ENCODE peak calls at places on chromosome 2, in nine cellular contexts. One of them, this sample, is unnamed.

GRCh38 chr2:63888490-63889402 is 47.0 kb downstream of the UGP2 start:
- DNase-seq in prostate gland: peak; percentile 31
- DNase-seq in uterus: no peak
- DNase-seq in Peyer's patch: no peak
- DNase-seq in right cardiac atrium: no peak
- DNase-seq in WERI-Rb-1: peak; percentile 58
- DNase-seq in stomach: peak; percentile 41
- DNase-seq in A673: peak; percentile 65
- DNase-seq in IMR-90: peak; percentile 48
- DNase-seq in this sample: peak; percentile 86

GRCh38 chr2:39476524-39476923 is 39.4 kb upstream of the MAP4K3 start:
- DNase-seq in prostate gland: no peak
- DNase-seq in uterus: no peak
- DNase-seq in Peyer's patch: no peak
- DNase-seq in right cardiac atrium: no peak
- DNase-seq in WERI-Rb-1: no peak
- DNase-seq in stomach: no peak
- DNase-seq in A673: no peak
- DNase-seq in IMR-90: no peak
- DNase-seq in this sample: no peak

GRCh38 chr2:162063281-162063680 is 10.7 kb downstream of the DPP4 start:
- DNase-seq in prostate gland: no peak
- DNase-seq in uterus: no peak
- DNase-seq in Peyer's patch: no peak
- DNase-seq in right cardiac atrium: no peak
- DNase-seq in WERI-Rb-1: no peak
- DNase-seq in stomach: no peak
- DNase-seq in A673: no peak
- DNase-seq in IMR-90: no peak
- DNase-seq in this sample: no peak

GRCh38 chr2:3972377-3972776 is 269.0 kb downstream of the DCDC2C start:
- DNase-seq in prostate gland: no peak
- DNase-seq in uterus: no peak
- DNase-seq in Peyer's patch: no peak
- DNase-seq in right cardiac atrium: no peak
- DNase-seq in WERI-Rb-1: no peak
- DNase-seq in stomach: no peak
- DNase-seq in A673: no peak
- DNase-seq in IMR-90: no peak
- DNase-seq in this sample: no peak

GRCh38 chr2:156826342-156826933 is 390.3 kb downstream of the GPD2 start:
- DNase-seq in prostate gland: no peak
- DNase-seq in uterus: no peak
- DNase-seq in Peyer's patch: no peak
- DNase-seq in right cardiac atrium: no peak
- DNase-seq in WERI-Rb-1: no peak
- DNase-seq in stomach: no peak
- DNase-seq in A673: no peak
- DNase-seq in IMR-90: peak; percentile 82
- DNase-seq in this sample: no peak

GRCh38 chr2:122669627-122670026 is 914.2 kb downstream of the TSN start:
- DNase-seq in prostate gland: no peak
- DNase-seq in uterus: no peak
- DNase-seq in Peyer's patch: no peak
- DNase-seq in right cardiac atrium: no peak
- DNase-seq in WERI-Rb-1: no peak
- DNase-seq in stomach: no peak
- DNase-seq in A673: no peak
- DNase-seq in IMR-90: no peak
- DNase-seq in this sample: no peak

GRCh38 chr2:240997141-240997855 is 1.1 kb upstream of the SNED1 start:
- DNase-seq in prostate gland: peak; percentile 60
- DNase-seq in uterus: peak; percentile 61
- DNase-seq in Peyer's patch: peak; percentile 44
- DNase-seq in right cardiac atrium: peak; percentile 51
- DNase-seq in WERI-Rb-1: no peak
- DNase-seq in stomach: peak; percentile 25
- DNase-seq in A673: no peak
- DNase-seq in IMR-90: no peak
- DNase-seq in this sample: peak; percentile 40

GRCh38 chr2:234919711-234920110 is 32.1 kb upstream of the SH3BP4 start:
- DNase-seq in prostate gland: no peak
- DNase-seq in uterus: no peak
- DNase-seq in Peyer's patch: no peak
- DNase-seq in right cardiac atrium: no peak
- DNase-seq in WERI-Rb-1: no peak
- DNase-seq in stomach: no peak
- DNase-seq in A673: no peak
- DNase-seq in IMR-90: peak; percentile 27
- DNase-seq in this sample: no peak

GRCh38 chr2:235098736-235099494 is 147.1 kb downstream of the SH3BP4 start:
- DNase-seq in prostate gland: no peak
- DNase-seq in uterus: no peak
- DNase-seq in Peyer's patch: no peak
- DNase-seq in right cardiac atrium: no peak
- DNase-seq in WERI-Rb-1: no peak
- DNase-seq in stomach: no peak
- DNase-seq in A673: no peak
- DNase-seq in IMR-90: peak; percentile 43
- DNase-seq in this sample: no peak

GRCh38 chr2:70381821-70382220 is 80.0 kb upstream of the FAM136A start:
- DNase-seq in prostate gland: no peak
- DNase-seq in uterus: no peak
- DNase-seq in Peyer's patch: no peak
- DNase-seq in right cardiac atrium: no peak
- DNase-seq in WERI-Rb-1: no peak
- DNase-seq in stomach: no peak
- DNase-seq in A673: no peak
- DNase-seq in IMR-90: peak; percentile 45
- DNase-seq in this sample: no peak

GRCh38 chr2:222842517-222843174 is 18.2 kb upstream of the ACSL3 start:
- DNase-seq in prostate gland: no peak
- DNase-seq in uterus: no peak
- DNase-seq in Peyer's patch: no peak
- DNase-seq in right cardiac atrium: no peak
- DNase-seq in WERI-Rb-1: no peak
- DNase-seq in stomach: no peak
- DNase-seq in A673: no peak
- DNase-seq in IMR-90: peak; percentile 74
- DNase-seq in this sample: peak; percentile 62

GRCh38 chr2:100260712-100261620 is 61.3 kb downstream of the LONRF2 start:
- DNase-seq in prostate gland: peak; percentile 64
- DNase-seq in uterus: peak; percentile 86
- DNase-seq in Peyer's patch: no peak
- DNase-seq in right cardiac atrium: peak; percentile 69
- DNase-seq in WERI-Rb-1: peak; percentile 75
- DNase-seq in stomach: peak; percentile 60
- DNase-seq in A673: peak; percentile 39
- DNase-seq in IMR-90: peak; percentile 85
- DNase-seq in this sample: peak; percentile 45

GRCh38 chr2:158598856-158599517 is 142.2 kb downstream of the PKP4 start:
- DNase-seq in prostate gland: no peak
- DNase-seq in uterus: no peak
- DNase-seq in Peyer's patch: no peak
- DNase-seq in right cardiac atrium: no peak
- DNase-seq in WERI-Rb-1: no peak
- DNase-seq in stomach: no peak
- DNase-seq in A673: no peak
- DNase-seq in IMR-90: peak; percentile 20
- DNase-seq in this sample: no peak

GRCh38 chr2:46067501-46068292 is 229.5 kb upstream of the EPAS1 start:
- DNase-seq in prostate gland: no peak
- DNase-seq in uterus: no peak
- DNase-seq in Peyer's patch: no peak
- DNase-seq in right cardiac atrium: no peak
- DNase-seq in WERI-Rb-1: no peak
- DNase-seq in stomach: no peak
- DNase-seq in A673: peak; percentile 10
- DNase-seq in IMR-90: peak; percentile 96
- DNase-seq in this sample: no peak

GRCh38 chr2:66561645-66562336 is 126.9 kb downstream of the MEIS1 start:
- DNase-seq in prostate gland: no peak
- DNase-seq in uterus: no peak
- DNase-seq in Peyer's patch: no peak
- DNase-seq in right cardiac atrium: no peak
- DNase-seq in WERI-Rb-1: no peak
- DNase-seq in stomach: no peak
- DNase-seq in A673: peak; percentile 51
- DNase-seq in IMR-90: no peak
- DNase-seq in this sample: no peak

GRCh38 chr2:209773377-209773776 is 1.7 kb downstream of the UNC80 start:
- DNase-seq in prostate gland: no peak
- DNase-seq in uterus: no peak
- DNase-seq in Peyer's patch: no peak
- DNase-seq in right cardiac atrium: no peak
- DNase-seq in WERI-Rb-1: no peak
- DNase-seq in stomach: no peak
- DNase-seq in A673: no peak
- DNase-seq in IMR-90: no peak
- DNase-seq in this sample: peak; percentile 43

GRCh38 chr2:71269511-71270090 is 42.7 kb upstream of the PAIP2B start:
- DNase-seq in prostate gland: no peak
- DNase-seq in uterus: no peak
- DNase-seq in Peyer's patch: no peak
- DNase-seq in right cardiac atrium: no peak
- DNase-seq in WERI-Rb-1: no peak
- DNase-seq in stomach: no peak
- DNase-seq in A673: no peak
- DNase-seq in IMR-90: no peak
- DNase-seq in this sample: peak; percentile 17

GRCh38 chr2:176080540-176081355 is 3.0 kb downstream of the EVX2 start:
- DNase-seq in prostate gland: no peak
- DNase-seq in uterus: no peak
- DNase-seq in Peyer's patch: peak; percentile 64
- DNase-seq in right cardiac atrium: no peak
- DNase-seq in WERI-Rb-1: no peak
- DNase-seq in stomach: no peak
- DNase-seq in A673: peak; percentile 72
- DNase-seq in IMR-90: no peak
- DNase-seq in this sample: no peak

GRCh38 chr2:170307988-170308387 is 130.0 kb downstream of the MYO3B start:
- DNase-seq in prostate gland: no peak
- DNase-seq in uterus: no peak
- DNase-seq in Peyer's patch: no peak
- DNase-seq in right cardiac atrium: no peak
- DNase-seq in WERI-Rb-1: no peak
- DNase-seq in stomach: no peak
- DNase-seq in A673: no peak
- DNase-seq in IMR-90: no peak
- DNase-seq in this sample: no peak

GRCh38 chr2:188345439-188345838 is 53.8 kb downstream of the GULP1 start:
- DNase-seq in prostate gland: no peak
- DNase-seq in uterus: no peak
- DNase-seq in Peyer's patch: no peak
- DNase-seq in right cardiac atrium: no peak
- DNase-seq in WERI-Rb-1: no peak
- DNase-seq in stomach: no peak
- DNase-seq in A673: no peak
- DNase-seq in IMR-90: peak; percentile 27
- DNase-seq in this sample: no peak
- H3K4me3 ChIP-seq in prostate gland: no peak overlapping the region
- H3K4me3 ChIP-seq in uterus: no peak overlapping the region
- H3K4me3 ChIP-seq in Peyer's patch: no peak overlapping the region
- H3K4me3 ChIP-seq in right cardiac atrium: no peak overlapping the region
- H3K4me3 ChIP-seq in WERI-Rb-1: no peak overlapping the region
- H3K4me3 ChIP-seq in stomach: no peak overlapping the region
- H3K4me3 ChIP-seq in A673: no peak overlapping the region
- H3K4me3 ChIP-seq in IMR-90: no peak overlapping the region
- H3K4me3 ChIP-seq in this sample: no peak overlapping the region

GRCh38 chr2:197310271-197310939 is at the start of gene ANKRD44:
- DNase-seq in prostate gland: peak; percentile 85
- DNase-seq in uterus: peak; percentile 88
- DNase-seq in Peyer's patch: peak; percentile 90
- DNase-seq in right cardiac atrium: peak; percentile 94
- DNase-seq in WERI-Rb-1: peak; percentile 87
- DNase-seq in stomach: peak; percentile 89
- DNase-seq in A673: peak; percentile 92
- DNase-seq in IMR-90: peak; percentile 80
- DNase-seq in this sample: peak; percentile 75
- H3K27ac ChIP-seq in prostate gland: peak within 1 kb of the TSS; percentile 82
- H3K27ac ChIP-seq in uterus: peak within 1 kb of the TSS; percentile 90
- H3K27ac ChIP-seq in Peyer's patch: peak within 1 kb of the TSS; percentile 91
- H3K27ac ChIP-seq in right cardiac atrium: peak within 1 kb of the TSS; percentile 75
- H3K27ac ChIP-seq in WERI-Rb-1: peak within 1 kb of the TSS; percentile 54
- H3K27ac ChIP-seq in stomach: peak within 1 kb of the TSS; percentile 87
- H3K27ac ChIP-seq in A673: no peak within 1 kb of the TSS
- H3K27ac ChIP-seq in IMR-90: peak within 1 kb of the TSS; percentile 70
- H3K27ac ChIP-seq in this sample: no peak within 1 kb of the TSS

GRCh38 chr2:365367-366275 is 77.7 kb upstream of the ALKAL2 start:
- DNase-seq in prostate gland: no peak
- DNase-seq in uterus: no peak
- DNase-seq in Peyer's patch: no peak
- DNase-seq in right cardiac atrium: no peak
- DNase-seq in WERI-Rb-1: no peak
- DNase-seq in stomach: no peak
- DNase-seq in A673: no peak
- DNase-seq in IMR-90: no peak
- DNase-seq in this sample: no peak

GRCh38 chr2:367246-367645 is 79.4 kb upstream of the ALKAL2 start:
- DNase-seq in prostate gland: no peak
- DNase-seq in uterus: no peak
- DNase-seq in Peyer's patch: no peak
- DNase-seq in right cardiac atrium: no peak
- DNase-seq in WERI-Rb-1: no peak
- DNase-seq in stomach: no peak
- DNase-seq in A673: no peak
- DNase-seq in IMR-90: no peak
- DNase-seq in this sample: no peak

GRCh38 chr2:362924-363323 is 75.0 kb upstream of the ALKAL2 start:
- DNase-seq in prostate gland: no peak
- DNase-seq in uterus: no peak
- DNase-seq in Peyer's patch: no peak
- DNase-seq in right cardiac atrium: no peak
- DNase-seq in WERI-Rb-1: no peak
- DNase-seq in stomach: no peak
- DNase-seq in A673: no peak
- DNase-seq in IMR-90: no peak
- DNase-seq in this sample: no peak

GRCh38 chr2:366706-367105 is 78.8 kb upstream of the ALKAL2 start:
- DNase-seq in prostate gland: no peak
- DNase-seq in uterus: no peak
- DNase-seq in Peyer's patch: no peak
- DNase-seq in right cardiac atrium: no peak
- DNase-seq in WERI-Rb-1: no peak
- DNase-seq in stomach: no peak
- DNase-seq in A673: no peak
- DNase-seq in IMR-90: no peak
- DNase-seq in this sample: no peak

GRCh38 chr2:363823-364470 is 76.1 kb upstream of the ALKAL2 start:
- DNase-seq in prostate gland: no peak
- DNase-seq in uterus: no peak
- DNase-seq in Peyer's patch: no peak
- DNase-seq in right cardiac atrium: no peak
- DNase-seq in WERI-Rb-1: no peak
- DNase-seq in stomach: no peak
- DNase-seq in A673: no peak
- DNase-seq in IMR-90: no peak
- DNase-seq in this sample: no peak
- H3K27me3 ChIP-seq in prostate gland: no peaks in the 10 kb centered on the region
- H3K27me3 ChIP-seq in uterus: no peaks in the 10 kb centered on the region
- H3K27me3 ChIP-seq in Peyer's patch: no peaks in the 10 kb centered on the region
- H3K27me3 ChIP-seq in right cardiac atrium: no peaks in the 10 kb centered on the region
- H3K27me3 ChIP-seq in WERI-Rb-1: peaks cover 50% of the 10 kb centered on the region
- H3K27me3 ChIP-seq in stomach: no peaks in the 10 kb centered on the region
- H3K27me3 ChIP-seq in A673: peaks cover 52% of the 10 kb centered on the region
- H3K27me3 ChIP-seq in IMR-90: no peaks in the 10 kb centered on the region
- H3K27me3 ChIP-seq in this sample: peaks cover 27% of the 10 kb centered on the region

GRCh38 chr2:126664639-126665038 is 8.7 kb downstream of the GYPC start:
- DNase-seq in prostate gland: no peak
- DNase-seq in uterus: no peak
- DNase-seq in Peyer's patch: no peak
- DNase-seq in right cardiac atrium: no peak
- DNase-seq in WERI-Rb-1: no peak
- DNase-seq in stomach: no peak
- DNase-seq in A673: no peak
- DNase-seq in IMR-90: no peak
- DNase-seq in this sample: no peak
- H3K4me3 ChIP-seq in prostate gland: no peak overlapping the region
- H3K4me3 ChIP-seq in uterus: no peak overlapping the region
- H3K4me3 ChIP-seq in Peyer's patch: no peak overlapping the region
- H3K4me3 ChIP-seq in right cardiac atrium: no peak overlapping the region
- H3K4me3 ChIP-seq in WERI-Rb-1: no peak overlapping the region
- H3K4me3 ChIP-seq in stomach: no peak overlapping the region
- H3K4me3 ChIP-seq in A673: no peak overlapping the region
- H3K4me3 ChIP-seq in IMR-90: no peak overlapping the region
- H3K4me3 ChIP-seq in this sample: no peak overlapping the region

This sample was measured in SJCRH30.